ENCODE peak calls at places on chromosomes 11 and 22, in six cellular contexts. K is PC-9, A is neural progenitor cell, M is H1, D is hepatocyte, P is HCT116. U is an unnamed sample.

GRCh38 chr11:57474017-57474750 is 13.9 kb downstream of the RTN4RL2 start:
- DNase-seq in K (no peak), A (no peak), M (no peak), D (no peak), P (no peak), U (no peak)

GRCh38 chr11:15472405-15472799 is 357.7 kb downstream of the INSC start:
- DNase-seq in K (no peak), A (no peak), M (no peak), D (peak), P (no peak), U (no peak)

GRCh38 chr22:50294319-50294656 is 13.2 kb downstream of the PLXNB2 start:
- DNase-seq in K (no peak), A (no peak), M (no peak), D (no peak), P (no peak), U (no peak)

GRCh38 chr11:1458340-1459218 is 28.0 kb downstream of the MOB2 start:
- DNase-seq in K (peak), A (peak), M (no peak), D (peak), P (no peak), U (no peak)

GRCh38 chr11:55719608-55720160 is 53.6 kb upstream of the OR5D13 start:
- DNase-seq in K (no peak), A (no peak), M (no peak), D (no peak), P (no peak), U (no peak)

GRCh38 chr11:103661185-103661584 is 375.3 kb upstream of the DDI1 start:
- DNase-seq in K (no peak), A (no peak), M (no peak), D (peak), P (no peak), U (no peak)

GRCh38 chr11:102799656-102800339 is 1.8 kb upstream of the MMP1 start:
- DNase-seq in K (no peak), A (no peak), M (no peak), D (no peak), P (no peak), U (no peak)

GRCh38 chr11:81839016-81839415 is 894.6 kb downstream of the FAM181B start:
- DNase-seq in K (no peak), A (peak), M (no peak), D (no peak), P (no peak), U (no peak)

GRCh38 chr11:101880208-101880607 is 34.6 kb upstream of the CEP126 start:
- DNase-seq in K (no peak), A (peak), M (no peak), D (peak), P (peak), U (no peak)

GRCh38 chr11:111460752-111461305 is 51.4 kb downstream of the BTG4 start:
- DNase-seq in K (no peak), A (no peak), M (no peak), D (no peak), P (no peak), U (no peak)

GRCh38 chr11:18749681-18750319 is 23.8 kb upstream of the IGSF22 start:
- DNase-seq in K (peak), A (no peak), M (no peak), D (peak), P (no peak), U (peak)

GRCh38 chr11:73262851-73263495 is 9.2 kb upstream of the P2RY6 start:
- DNase-seq in K (peak), A (no peak), M (no peak), D (no peak), P (no peak), U (no peak)

GRCh38 chr22:49629586-49630447 is 197.9 kb downstream of the BRD1 start:
- DNase-seq in K (no peak), A (no peak), M (no peak), D (peak), P (no peak), U (no peak)

GRCh38 chr22:46515208-46516111 is 22.0 kb downstream of the CELSR1 start:
- DNase-seq in K (peak), A (no peak), M (no peak), D (peak), P (no peak), U (no peak)

DNA sequence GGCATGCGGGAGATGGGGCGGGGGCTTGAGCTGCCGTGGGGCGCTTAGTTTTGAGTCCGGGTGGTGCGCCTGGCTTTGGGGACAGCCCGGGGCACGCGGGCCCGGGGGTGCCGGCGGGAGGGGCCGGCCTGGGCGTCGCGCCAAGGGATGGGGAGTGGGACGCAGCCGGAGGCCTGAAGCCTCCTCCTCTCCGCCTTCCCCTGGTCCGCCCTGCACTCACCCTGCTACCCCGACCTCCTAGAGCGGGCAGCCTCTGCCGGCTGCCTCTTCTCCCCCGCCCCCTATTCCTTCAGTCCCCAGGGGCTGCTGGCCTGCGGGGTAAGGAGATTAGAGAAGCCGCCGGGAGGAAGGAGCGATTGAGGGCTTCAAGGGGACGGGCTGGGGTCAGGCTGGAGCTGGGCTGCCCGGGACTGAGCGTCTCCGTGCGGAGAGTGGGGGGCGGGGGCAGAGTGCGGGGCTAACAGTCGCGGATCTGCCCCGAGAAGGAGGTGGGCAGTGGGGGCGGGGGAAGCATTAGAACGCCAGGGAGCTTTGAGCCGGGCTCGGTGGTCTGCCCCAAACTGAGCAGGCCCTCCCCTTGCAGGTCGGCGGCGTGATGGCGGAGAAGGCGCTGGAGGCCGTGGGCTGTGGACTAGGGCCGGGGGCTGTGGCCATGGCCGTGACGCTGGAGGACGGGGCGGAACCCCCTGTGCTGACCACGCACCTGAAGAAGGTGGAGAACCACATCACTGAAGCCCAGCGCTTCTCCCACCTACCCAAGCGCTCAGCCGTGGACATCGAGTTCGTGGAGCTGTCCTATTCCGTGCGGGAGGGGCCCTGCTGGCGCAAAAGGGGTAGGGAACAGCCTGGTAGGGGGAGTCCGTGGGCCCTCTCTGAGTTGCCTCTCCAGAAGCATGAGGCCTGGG is 771 bp downstream of the ABCG4 start:
- DNase-seq in K (no peak), A (peak), M (no peak), D (no peak), P (no peak), U (no peak)
- TF ChIP-seq EZH2 in K (no peak), A (peak), M (peak), D (peak), P (no peak), U (peak)

DNA sequence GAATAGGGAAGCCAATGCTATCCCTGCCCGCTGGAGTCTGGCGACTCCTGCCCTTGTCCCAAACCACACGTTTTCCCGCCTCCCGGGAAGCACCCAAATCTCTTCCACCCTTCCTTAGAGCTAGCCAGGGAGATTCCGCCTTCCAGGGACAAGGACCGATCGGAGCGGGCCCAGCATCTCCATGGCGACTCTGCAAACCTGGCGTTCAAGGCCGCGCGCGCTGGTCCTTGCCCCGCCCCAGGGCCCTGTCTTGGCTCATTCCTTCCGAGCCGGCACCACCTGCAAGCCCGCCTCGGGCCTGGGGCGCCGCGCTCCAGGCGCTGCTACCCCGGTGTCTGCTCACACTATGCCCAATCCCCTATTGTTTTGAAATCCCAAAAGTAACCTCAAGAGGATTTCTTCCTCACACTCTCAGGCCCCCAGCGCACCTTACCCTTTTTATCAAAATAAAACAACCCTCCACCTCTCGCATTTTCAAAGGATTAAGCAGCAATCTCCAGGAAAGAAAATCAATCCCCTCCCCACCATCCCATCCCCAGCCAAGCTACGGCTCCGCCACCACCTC is 994 bp downstream of the SLC1A2 start:
- DNase-seq in K (peak), A (peak), M (peak), D (peak), P (no peak), U (no peak)
- TF ChIP-seq EZH2 in K (no peak), A (no peak), M (peak), D (no peak), P (no peak), U (no peak)

GRCh38 chr11:17012712-17013547 is 1.3 kb downstream of the PLEKHA7 start:
- DNase-seq in K (peak), A (peak), M (no peak), D (peak), P (peak), U (no peak)

GRCh38 chr11:17014321-17014773 is at the start of gene PLEKHA7:
- DNase-seq in K (peak), A (peak), M (no peak), D (peak), P (no peak), U (no peak)

GRCh38 chr11:17014774-17015638 is 792 bp upstream of the PLEKHA7 start:
- DNase-seq in K (peak), A (peak), M (peak), D (peak), P (peak), U (no peak)

GRCh38 chr11:17012179-17012578 is 2.0 kb downstream of the PLEKHA7 start:
- DNase-seq in K (no peak), A (no peak), M (no peak), D (no peak), P (no peak), U (no peak)

GRCh38 chr11:17013548-17014320 is 480 bp downstream of the PLEKHA7 start:
- DNase-seq in K (peak), A (peak), M (peak), D (peak), P (no peak), U (no peak)
- TF ChIP-seq EZH2 in K (no peak), A (peak), M (no peak), D (no peak), P (no peak), U (peak)

GRCh38 chr11:2884424-2884815 is 1.2 kb downstream of the CDKN1C start:
- DNase-seq in K (peak), A (peak), M (no peak), D (peak), P (no peak), U (no peak)
- TF ChIP-seq EZH2 in K (peak), A (no peak), M (peak), D (no peak), P (no peak), U (no peak)

U was measured in keratinocyte.